ENCODE peak calls at places on chromosome 14, in five cellular contexts. P is GM12892, L is HepG2, H is uterus, G is adrenal gland. X is an unnamed sample.

GRCh38 chr14:58238252-58239247 is 6.1 kb upstream of the PSMA3 start:
- DNase-seq in L (no peak), H (peak; percentile 36), G (peak; percentile 57), P (no peak), X (no peak)

GRCh38 chr14:35742448-35742847 is 66.6 kb downstream of the RALGAPA1 start:
- DNase-seq in G (no peak), P (no peak), H (no peak), L (no peak), X (no peak)

GRCh38 chr14:99817331-99817730 is 24.1 kb downstream of the EML1 start:
- DNase-seq in H (no peak), L (no peak), G (no peak), P (no peak), X (peak; percentile 66)

GRCh38 chr14:89973234-89973823 is 17.6 kb downstream of the TDP1 start:
- DNase-seq in P (peak; percentile 28), G (peak; percentile 65), H (peak; percentile 54), L (peak; percentile 56), X (no peak)

GRCh38 chr14:70714055-70714550 is 72.4 kb downstream of the TTC9 start:
- DNase-seq in L (peak; percentile 57), G (peak; percentile 30), P (no peak), H (no peak), X (no peak)

GRCh38 chr14:99514552-99515300 is 33.5 kb downstream of the CCNK start:
- DNase-seq in P (no peak), L (no peak), G (no peak), H (no peak), X (peak; percentile 83)

GRCh38 chr14:66752109-66752508 is 244.2 kb downstream of the GPHN start:
- DNase-seq in L (no peak), G (no peak), P (no peak), H (no peak), X (no peak)

GRCh38 chr14:32087173-32087861 is 10.2 kb downstream of the ARHGAP5 start:
- DNase-seq in L (peak; percentile 73), G (no peak), P (no peak), H (no peak), X (no peak)

GRCh38 chr14:75411194-75411552 is 16.6 kb upstream of the JDP2 start:
- DNase-seq in G (peak; percentile 48), H (no peak), P (no peak), L (no peak), X (peak; percentile 40)

GRCh38 chr14:63006515-63006914 is 38.7 kb downstream of the KCNH5 start:
- DNase-seq in G (no peak), H (no peak), P (no peak), L (no peak), X (no peak)

GRCh38 chr14:29054119-29054518 is 287.5 kb downstream of the FOXG1 start:
- DNase-seq in L (no peak), H (no peak), G (no peak), P (no peak), X (no peak)

GRCh38 chr14:35878272-35879140 is 52.4 kb downstream of the BRMS1L start:
- DNase-seq in P (no peak), L (no peak), H (peak; percentile 41), G (peak; percentile 84), X (no peak)

GRCh38 chr14:65226824-65227604 is 124.7 kb upstream of the MAX start:
- DNase-seq in P (no peak), H (no peak), G (no peak), L (peak; percentile 97), X (no peak)
- TF ChIP-seq POLR2A in P (no peak), H (no peak), G (no peak), L (no peak), X (no peak)

GRCh38 chr14:49919825-49920224 is 26.9 kb downstream of the ARF6 start:
- DNase-seq in P (no peak), L (no peak), G (no peak), H (no peak), X (no peak)

GRCh38 chr14:49921401-49921800 is 28.5 kb downstream of the ARF6 start:
- DNase-seq in P (no peak), G (no peak), H (no peak), L (no peak), X (no peak)

GRCh38 chr14:49920935-49921334 is 28.1 kb downstream of the ARF6 start:
- DNase-seq in H (no peak), G (no peak), L (no peak), P (no peak), X (no peak)

GRCh38 chr14:49918709-49919108 is 25.8 kb downstream of the ARF6 start:
- DNase-seq in P (no peak), H (no peak), G (no peak), L (no peak), X (no peak)

DNA sequence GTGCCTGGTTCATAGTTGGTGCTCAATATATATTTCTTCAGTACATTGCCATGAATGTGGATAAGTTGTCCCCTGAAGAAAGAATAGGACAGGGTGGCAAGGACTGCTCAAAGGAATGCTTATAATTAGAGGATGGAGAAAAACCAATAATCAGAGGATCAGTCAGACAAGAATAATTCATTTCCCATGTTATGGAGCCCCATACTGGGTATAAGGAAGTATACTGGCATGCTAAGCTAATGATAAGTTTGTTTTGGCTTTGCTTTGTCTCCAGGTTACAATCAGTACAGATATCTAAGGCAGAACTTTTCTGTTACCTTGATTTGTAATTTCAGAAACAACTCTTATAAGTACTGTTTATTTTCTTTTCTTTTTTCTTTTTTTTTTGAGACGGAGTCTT is 27.4 kb downstream of the ARF6 start:
- DNase-seq in H (no peak), G (no peak), P (no peak), L (no peak), X (no peak)
- TF ChIP-seq POLR2A in H (no peak), G (no peak), P (no peak), L (no peak), X (no peak)

DNA sequence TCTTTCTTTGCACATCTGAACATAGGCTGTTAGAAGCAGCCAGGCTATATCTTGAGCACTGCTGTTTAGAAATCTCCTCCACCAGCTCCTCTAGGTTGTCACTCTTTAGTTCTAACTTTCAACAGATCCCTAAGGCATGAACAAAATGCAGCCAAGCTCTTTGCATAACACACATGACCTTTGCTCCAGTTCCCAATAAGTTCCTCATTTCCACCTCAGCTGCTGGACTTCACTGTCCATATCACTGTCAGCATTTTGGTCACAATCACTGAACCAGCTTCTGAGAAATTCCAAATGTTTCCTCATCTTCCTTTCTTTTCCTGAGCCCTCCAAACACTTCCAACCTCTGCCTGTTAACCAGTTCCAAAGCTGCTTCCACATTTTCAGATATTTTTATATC is 27.6 kb upstream of the C14orf132 start:
- DNase-seq in G (no peak), L (no peak), P (no peak), H (no peak), X (no peak)
- TF ChIP-seq POLR2A in G (no peak), L (no peak), P (no peak), H (no peak), X (no peak)

GRCh38 chr14:105490572-105491365 is at the start of gene TEDC1:
- DNase-seq in L (peak; percentile 99), H (peak; percentile 99), P (peak; percentile 98), G (peak; percentile 100), X (peak; percentile 100)

GRCh38 chr14:105487986-105488777 is 1.5 kb downstream of the CRIP1 start:
- DNase-seq in H (no peak), P (no peak), G (no peak), L (no peak), X (peak; percentile 87)

GRCh38 chr14:105490318-105490571 is 801 bp upstream of the TEDC1 start:
- DNase-seq in P (no peak), G (no peak), L (no peak), H (no peak), X (peak; percentile 93)

GRCh38 chr14:105488781-105489606 is 2.1 kb upstream of the TEDC1 start:
- DNase-seq in P (no peak), L (no peak), H (peak; percentile 39), G (no peak), X (peak; percentile 42)

GRCh38 chr14:105489607-105490317 is 1.3 kb upstream of the TEDC1 start:
- DNase-seq in H (peak; percentile 86), L (peak; percentile 82), P (peak; percentile 80), G (peak; percentile 83), X (peak; percentile 98)
- TF ChIP-seq POLR2A in H (no peak), L (no peak), P (no peak), G (peak; percentile 31), X (no peak)

GRCh38 chr14:39108791-39109190 is 5.3 kb upstream of the GEMIN2 start:
- DNase-seq in H (no peak), L (no peak), P (no peak), G (no peak), X (no peak)

GRCh38 chr14:39109893-39110715 is 4.0 kb upstream of the GEMIN2 start:
- DNase-seq in H (no peak), L (no peak), P (no peak), G (no peak), X (no peak)

GRCh38 chr14:39113685-39114072 is 444 bp upstream of the GEMIN2 start:
- DNase-seq in H (no peak), L (no peak), G (no peak), P (no peak), X (no peak)

GRCh38 chr14:39114073-39114838 is at the start of gene GEMIN2:
- DNase-seq in G (peak; percentile 93), L (peak; percentile 97), H (peak; percentile 93), P (peak; percentile 70), X (peak; percentile 94)
- TF ChIP-seq POLR2A in G (peak; percentile 47), L (peak; percentile 99), H (no peak), P (peak; percentile 79), X (no peak)